ENCODE peak calls at places on chromosome 16, in nine cellular contexts. C, V, E, Q, Z, M, H, A and N are unnamed samples. For H3K4me1, the result is how much of the 10 kb centered on the place peaks cover.

GRCh38 chr16:69482410-69482951 is 58.1 kb downstream of the CYB5B start:
- DNase-seq in M (peak), E (no peak), V (peak), H (peak), C (no peak), Q (no peak), A (peak), Z (no peak), N (peak)

GRCh38 chr16:74730049-74730683 is 29.5 kb upstream of the MLKL start:
- DNase-seq in M (no peak), V (no peak), C (no peak), Z (no peak), E (peak), Q (no peak), H (no peak), A (peak), N (no peak)

GRCh38 chr16:13997933-13998332 is 73.2 kb upstream of the MRTFB start:
- DNase-seq in C (no peak), A (no peak), Z (no peak), H (no peak), Q (no peak), V (no peak), E (no peak), M (no peak), N (no peak)

GRCh38 chr16:4624015-4624826 is at the start of gene MGRN1:
- DNase-seq in V (peak), M (peak), Q (peak), C (peak), Z (peak), H (peak), E (peak), A (peak), N (peak)

GRCh38 chr16:88430185-88430523 is 22.9 kb upstream of the ZFPM1 start:
- DNase-seq in H (no peak), Q (no peak), A (no peak), Z (no peak), C (no peak), V (no peak), M (no peak), E (no peak), N (no peak)

GRCh38 chr16:53792161-53792951 is 88.4 kb downstream of the FTO start:
- DNase-seq in V (no peak), H (no peak), E (peak), M (no peak), C (no peak), A (peak), Z (no peak), Q (no peak), N (no peak)

GRCh38 chr16:83272201-83272600 is 535.6 kb upstream of the HSBP1 start:
- DNase-seq in M (no peak), V (no peak), E (no peak), C (no peak), A (no peak), Q (no peak), Z (no peak), H (no peak), N (no peak)

GRCh38 chr16:30876867-30877266 is 17.0 kb downstream of the BCL7C start:
- DNase-seq in H (no peak), Z (no peak), A (no peak), E (no peak), Q (no peak), M (peak), C (no peak), V (no peak), N (peak)

GRCh38 chr16:85891033-85891775 is 7.8 kb upstream of the IRF8 start:
- DNase-seq in A (peak), Z (no peak), Q (no peak), C (no peak), H (no peak), M (no peak), V (no peak), E (peak), N (no peak)

GRCh38 chr16:73565263-73565662 is 517.3 kb upstream of the ZFHX3 start:
- DNase-seq in E (no peak), V (no peak), Z (no peak), Q (peak), C (no peak), M (no peak), A (no peak), H (no peak), N (peak)

GRCh38 chr16:964696-965395 is 5.9 kb downstream of the LMF1 start:
- DNase-seq in V (no peak), Z (no peak), Q (no peak), A (no peak), C (peak), M (no peak), E (no peak), H (no peak), N (no peak)

GRCh38 chr16:59611556-59611955 is 877.4 kb upstream of the GOT2 start:
- DNase-seq in H (no peak), E (no peak), M (no peak), C (no peak), Z (no peak), V (no peak), A (no peak), Q (no peak), N (no peak)

GRCh38 chr16:13937411-13937810 is 17.5 kb downstream of the ERCC4 start:
- DNase-seq in H (no peak), Q (no peak), C (no peak), A (no peak), V (no peak), E (no peak), M (no peak), Z (no peak), N (no peak)

GRCh38 chr16:87678618-87679017 is 76.3 kb downstream of the JPH3 start:
- DNase-seq in H (no peak), A (no peak), V (no peak), M (no peak), Q (no peak), C (no peak), Z (no peak), E (no peak), N (no peak)

GRCh38 chr16:10501016-10501607 is 79.3 kb downstream of the EMP2 start:
- DNase-seq in H (no peak), Z (no peak), A (no peak), C (no peak), E (no peak), Q (no peak), V (no peak), M (no peak), N (no peak)

GRCh38 chr16:55830658-55831294 is 2.1 kb downstream of the CES1 start:
- DNase-seq in M (peak), E (no peak), Z (no peak), H (no peak), C (no peak), A (no peak), V (no peak), Q (no peak), N (no peak)

GRCh38 chr16:85785927-85786326 is 13.4 kb downstream of the EMC8 start:
- DNase-seq in Z (no peak), C (no peak), A (no peak), Q (no peak), V (no peak), M (no peak), H (no peak), E (no peak), N (no peak)

GRCh38 chr16:1171854-1172428 is 19.0 kb downstream of the CACNA1H start:
- DNase-seq in V (no peak), Z (no peak), C (no peak), M (no peak), Q (no peak), E (no peak), A (no peak), H (no peak), N (no peak)

GRCh38 chr16:48503779-48504178 is 106.2 kb downstream of the N4BP1 start:
- DNase-seq in Z (no peak), M (no peak), H (peak), E (no peak), A (no peak), C (no peak), V (peak), Q (no peak), N (no peak)

GRCh38 chr16:85025781-85026653 is 1.6 kb upstream of the KIAA0513 start:
- DNase-seq in A (no peak), Q (no peak), H (no peak), V (no peak), E (no peak), Z (no peak), C (no peak), M (no peak), N (no peak)

GRCh38 chr16:68921654-68922053 is 78.3 kb downstream of the TANGO6 start:
- DNase-seq in A (peak), M (no peak), H (no peak), C (no peak), V (no peak), E (peak), Q (no peak), Z (no peak), N (no peak)

GRCh38 chr16:88703486-88704309 is 2.5 kb downstream of the RNF166 start:
- DNase-seq in E (no peak), A (no peak), V (peak), Q (no peak), C (peak), Z (no peak), M (no peak), H (no peak), N (no peak)

GRCh38 chr16:1769402-1770300 is 1.7 kb downstream of the NME3 start:
- DNase-seq in Z (no peak), C (no peak), H (no peak), E (no peak), A (no peak), Q (no peak), M (no peak), V (no peak), N (no peak)

GRCh38 chr16:51151951-51152663 is 1.0 kb upstream of the SALL1 start:
- DNase-seq in E (no peak), M (peak), Z (peak), A (no peak), V (no peak), Q (peak), C (no peak), H (no peak), N (peak)

GRCh38 chr16:86472366-86472765 is 38.0 kb upstream of the FOXF1 start:
- DNase-seq in Z (no peak), E (no peak), A (no peak), M (no peak), H (no peak), Q (no peak), C (no peak), V (no peak), N (no peak)

GRCh38 chr16:72876221-72876620 is 171.7 kb downstream of the ZFHX3 start:
- DNase-seq in Z (no peak), C (no peak), A (no peak), V (peak), M (no peak), E (no peak), Q (no peak), H (peak), N (no peak)

GRCh38 chr16:17448640-17449638 is 21.8 kb downstream of the XYLT1 start:
- DNase-seq in M (no peak), E (no peak), C (peak), V (peak), Z (no peak), H (no peak), Q (no peak), A (no peak), N (no peak)

GRCh38 chr16:68969338-68969737 is 126.0 kb downstream of the TANGO6 start:
- DNase-seq in E (no peak), Q (no peak), A (no peak), C (no peak), H (no peak), V (no peak), M (no peak), Z (no peak), N (no peak)

GRCh38 chr16:89958068-89958467 is 9.5 kb downstream of the DEF8 start:
- DNase-seq in M (peak), C (no peak), A (peak), H (no peak), V (peak), Q (peak), E (no peak), Z (no peak), N (peak)

GRCh38 chr16:65319621-65320231 is 197.9 kb upstream of the CDH11 start:
- DNase-seq in Q (no peak), M (no peak), A (no peak), E (no peak), V (no peak), C (no peak), H (no peak), Z (no peak), N (peak)

GRCh38 chr16:85612191-85612800 is 826 bp upstream of the GSE1 start:
- DNase-seq in H (peak), V (peak), Q (peak), M (peak), A (peak), C (peak), E (peak), Z (peak), N (peak)

GRCh38 chr16:81767987-81768592 is 11.0 kb upstream of the PLCG2 start:
- DNase-seq in A (peak), M (no peak), V (no peak), Z (no peak), Q (no peak), H (no peak), E (no peak), C (no peak), N (no peak)

GRCh38 chr16:14669776-14670175 is 24.3 kb downstream of the PLA2G10 start:
- DNase-seq in H (no peak), A (no peak), M (no peak), Q (no peak), E (no peak), V (no peak), C (no peak), Z (no peak), N (no peak)

DNA sequence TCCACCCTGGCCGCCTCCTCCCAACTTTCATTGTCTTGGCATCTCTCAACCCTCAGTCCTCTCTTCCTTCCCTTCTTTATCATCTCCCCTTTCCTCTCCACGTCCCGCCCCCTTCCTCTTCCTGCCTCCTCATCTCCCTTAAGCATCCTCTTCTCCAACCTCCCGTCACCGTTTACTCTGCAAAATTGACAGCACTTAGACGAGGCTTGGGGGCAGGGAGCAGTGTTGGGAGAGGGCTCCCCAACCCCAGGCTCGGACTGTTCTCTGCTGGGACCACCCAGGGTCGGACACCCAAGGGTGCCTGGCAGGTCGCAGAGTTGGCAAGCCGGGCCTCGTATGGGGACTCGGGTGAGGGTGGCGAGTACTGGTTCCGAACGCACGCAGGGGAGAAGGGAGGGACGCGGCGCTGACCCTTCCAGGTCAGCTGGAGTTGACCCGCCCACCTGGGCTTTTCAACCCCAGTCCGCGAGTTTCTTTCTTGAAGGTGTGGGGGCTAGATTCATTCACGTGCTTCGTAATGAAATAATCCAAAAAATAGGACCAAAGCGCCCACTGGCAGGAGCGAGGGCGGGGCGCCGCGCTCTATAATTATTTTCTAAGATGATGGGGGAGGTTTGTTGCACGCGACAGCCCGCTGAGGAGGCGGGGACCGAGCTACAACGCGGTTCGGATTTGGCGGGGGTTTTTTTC is 775 bp upstream of the PAGR1 start:
- DNase-seq in E (no peak), A (no peak), V (peak), M (peak), Q (no peak), Z (no peak), H (no peak), C (no peak), N (peak)
- H3K4me1 ChIP-seq in E (under half), A (under half), V (half or more), M (under half), Q (under half), Z (under half), H (half or more), C (half or more), N (under half)

DNA sequence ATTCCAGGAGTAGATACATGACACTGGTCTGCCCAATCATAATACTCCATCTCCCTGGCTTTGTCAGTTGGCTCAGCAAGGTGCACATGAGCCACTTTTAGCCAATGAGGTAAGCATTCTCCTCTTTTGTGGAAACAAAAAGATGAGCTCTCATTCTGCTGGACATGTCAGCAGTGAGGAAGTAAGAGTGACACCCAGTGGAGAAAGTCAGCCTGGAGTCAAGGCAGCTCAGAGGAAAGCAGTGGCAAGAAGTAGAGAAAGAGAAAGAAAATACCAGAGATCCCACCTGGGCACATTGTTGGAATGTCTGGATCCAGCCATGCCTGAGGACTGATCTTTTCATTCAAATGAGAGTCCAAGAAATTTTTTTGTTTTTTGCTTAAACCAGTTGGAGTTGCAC is 496.9 kb upstream of the C16orf82 start:
- DNase-seq in Q (peak), M (peak), A (no peak), H (no peak), V (no peak), E (no peak), C (no peak), Z (peak), N (peak)
- H3K4me1 ChIP-seq in Q (under half), M (under half), A (under half), H (under half), V (under half), E (under half), C (under half), Z (under half), N (under half)

DNA sequence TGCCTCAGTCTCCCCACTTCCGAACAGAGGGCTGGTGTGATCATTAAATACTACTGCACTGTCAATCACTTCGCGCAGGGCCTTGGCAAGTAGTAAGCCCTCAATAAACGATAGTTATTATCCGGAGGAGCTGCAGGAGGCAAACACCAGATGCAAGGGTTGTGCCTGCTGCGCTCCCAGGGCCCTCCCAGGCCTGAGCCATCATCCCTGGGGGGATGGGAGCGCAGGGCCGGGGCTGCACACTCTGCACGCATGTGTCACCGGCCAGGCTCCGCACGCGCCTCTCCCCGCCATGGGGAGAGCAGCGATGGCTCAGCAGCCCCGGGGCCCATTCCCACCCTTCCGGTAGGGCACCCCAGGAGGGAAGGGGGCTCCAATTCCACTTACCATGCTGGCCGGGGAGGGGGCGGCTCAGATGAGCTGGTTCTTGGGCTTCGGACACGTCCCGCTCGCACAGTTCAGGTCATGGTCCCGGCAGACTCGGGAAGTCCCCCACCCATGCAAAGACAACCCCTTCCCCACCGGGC is 723 bp downstream of the XPO6 start:
- DNase-seq in Z (peak), H (peak), Q (peak), E (no peak), V (peak), A (peak), C (peak), M (peak), N (peak)
- H3K4me1 ChIP-seq in Z (under half), H (under half), Q (under half), E (under half), V (under half), A (under half), C (under half), M (under half), N (under half)

DNA sequence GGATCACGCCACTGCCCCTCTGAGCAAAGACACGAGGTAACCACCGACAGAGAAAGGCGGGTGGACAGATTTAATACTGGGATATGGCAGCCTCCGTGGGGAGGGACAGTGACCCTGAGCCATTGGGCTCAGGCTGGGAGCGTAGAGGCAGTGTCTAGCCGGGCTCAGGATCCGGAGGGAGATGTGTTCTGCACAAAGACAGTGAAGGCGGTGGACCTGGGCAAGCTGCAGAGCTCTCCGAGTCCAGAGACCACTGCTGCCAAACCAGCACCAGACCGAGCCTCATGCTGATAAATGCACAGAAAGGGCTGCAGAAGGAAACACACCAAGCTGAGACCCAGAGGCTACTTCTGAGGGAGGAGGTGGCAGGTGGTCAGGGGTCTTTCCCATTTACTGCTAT is 26.5 kb upstream of the MTSS2 start:
- DNase-seq in A (no peak), C (no peak), M (no peak), Z (no peak), E (no peak), Q (no peak), H (no peak), V (no peak), N (no peak)
- H3K4me1 ChIP-seq in A (under half), C (under half), M (under half), Z (under half), E (under half), Q (half or more), H (under half), V (half or more), N (under half)

DNA sequence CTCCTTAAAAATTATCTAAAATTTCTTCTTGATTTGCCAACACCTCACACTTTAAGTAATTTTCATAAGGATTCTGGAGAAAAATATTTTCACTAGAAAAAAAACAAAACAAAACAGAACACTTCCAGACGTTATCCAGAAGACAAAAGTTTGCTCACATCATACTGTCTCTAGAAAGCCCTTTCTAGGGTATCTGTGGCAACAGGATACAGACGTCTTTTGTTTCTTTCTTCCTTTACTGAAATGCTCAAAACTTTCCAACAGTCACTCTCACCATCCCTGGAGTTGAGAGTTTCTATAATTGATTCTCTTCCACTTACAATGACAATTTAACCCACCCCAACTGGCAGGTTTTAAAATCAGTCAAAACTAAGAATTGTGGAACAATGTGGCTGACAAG is 2.6 kb downstream of the ZC3H7A start:
- DNase-seq in V (no peak), C (no peak), E (no peak), Q (no peak), Z (no peak), A (no peak), H (no peak), M (no peak), N (no peak)
- H3K4me1 ChIP-seq in V (half or more), C (half or more), E (under half), Q (half or more), Z (under half), A (under half), H (under half), M (under half), N (under half)

DNA sequence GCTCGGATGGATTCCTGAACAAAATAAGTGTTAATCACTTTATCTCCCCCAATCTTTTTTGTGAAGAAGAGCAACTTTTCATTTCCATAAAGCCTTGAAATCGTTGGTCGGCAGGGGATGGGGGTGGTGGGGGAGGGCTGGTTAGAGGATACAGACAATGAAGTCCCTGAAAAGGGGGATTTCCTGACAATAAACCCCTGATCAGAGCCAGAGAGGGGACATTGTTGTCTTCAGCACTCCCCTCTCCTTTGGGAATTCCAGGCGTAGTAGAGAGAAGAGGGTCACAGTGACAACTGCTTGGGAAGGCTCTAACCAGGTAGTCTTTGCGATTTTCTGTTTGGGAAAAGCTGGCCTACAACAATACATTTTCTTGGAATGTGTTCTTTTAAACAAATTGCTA is 20.5 kb downstream of the TOX3 start:
- DNase-seq in M (no peak), Q (no peak), E (no peak), V (no peak), A (no peak), C (no peak), H (no peak), Z (peak), N (peak)
- H3K4me1 ChIP-seq in M (under half), Q (under half), E (under half), V (under half), A (under half), C (under half), H (under half), Z (under half), N (half or more)

GRCh38 chr16:25007284-25007984 is 7.7 kb downstream of the ARHGAP17 start:
- DNase-seq in M (no peak), C (no peak), H (no peak), A (no peak), V (no peak), Q (no peak), E (no peak), Z (no peak), N (no peak)
- H3K4me1 ChIP-seq in M (under half), C (under half), H (half or more), A (under half), V (half or more), Q (under half), E (under half), Z (under half), N (under half)